ENCODE peak calls at places on chromosome 15, in six cellular contexts. T is activated CD8-positive, alpha-beta memory T cell treated with anti-CD3 and anti-CD28 coated beads, Interleukin-2, amount 50 U/mL, for 4 hours; S is activated T-helper 1 cell treated with Interleukin-2 at 50 U/mL for 16 hours; Y is frontal cortex; F is naive thymus-derived CD8-positive, alpha-beta T cell; Z is T-cell. W is an unnamed sample.

GRCh38 chr15:24919446-24919845 is 35.3 kb upstream of the SNRPN start:
- DNase-seq in Y (no peak), T (no peak), Z (no peak), F (no peak), S (no peak), W (no peak)

GRCh38 chr15:65033659-65034269 is 4.3 kb upstream of the MTFMT start:
- DNase-seq in T (no peak), Y (no peak), Z (no peak), S (no peak), F (peak), W (no peak)

GRCh38 chr15:71596672-71597071 is 213.7 kb upstream of the NR2E3 start:
- DNase-seq in S (no peak), F (no peak), Y (no peak), T (no peak), Z (no peak), W (no peak)

GRCh38 chr15:101078669-101079323 is 159.6 kb downstream of the LRRK1 start:
- DNase-seq in S (no peak), Z (no peak), Y (no peak), T (no peak), F (no peak), W (peak)

GRCh38 chr15:43420435-43420834 is 49.5 kb downstream of the TUBGCP4 start:
- DNase-seq in F (no peak), S (no peak), T (no peak), Y (no peak), Z (no peak), W (no peak)

GRCh38 chr15:70291696-70292510 is 194.2 kb upstream of the TLE3 start:
- DNase-seq in T (no peak), Z (no peak), F (no peak), Y (no peak), S (no peak), W (no peak)

GRCh38 chr15:76217029-76217866 is 94.0 kb downstream of the ETFA start:
- DNase-seq in T (no peak), S (no peak), Y (no peak), F (no peak), Z (no peak), W (no peak)

GRCh38 chr15:35725353-35725752 is 179.4 kb upstream of the DPH6 start:
- DNase-seq in S (no peak), Z (no peak), Y (no peak), T (no peak), F (no peak), W (no peak)

GRCh38 chr15:62935300-62936081 is 107.1 kb upstream of the TPM1 start:
- DNase-seq in T (no peak), F (no peak), Z (no peak), Y (no peak), S (no peak), W (no peak)

GRCh38 chr15:85646538-85647091 is 148.1 kb downstream of the KLHL25 start:
- DNase-seq in Z (peak), F (peak), Y (no peak), T (no peak), S (no peak), W (no peak)

GRCh38 chr15:99408236-99409096 is 157.2 kb downstream of the LRRC28 start:
- DNase-seq in Y (no peak), T (no peak), S (no peak), Z (no peak), F (no peak), W (no peak)

GRCh38 chr15:82128401-82129143 is 82.8 kb upstream of the MEX3B start:
- DNase-seq in Y (no peak), S (no peak), F (no peak), T (no peak), Z (no peak), W (no peak)

GRCh38 chr15:90210593-90210992 is 9.5 kb downstream of the SEMA4B start:
- DNase-seq in S (no peak), T (no peak), F (no peak), Z (no peak), Y (no peak), W (no peak)

GRCh38 chr15:98069256-98069655 is 108.8 kb downstream of the ARRDC4 start:
- DNase-seq in S (no peak), T (no peak), Z (no peak), Y (no peak), F (no peak), W (no peak)

GRCh38 chr15:65363306-65363705 is 14.5 kb downstream of the IGDCC3 start:
- DNase-seq in Z (no peak), T (no peak), F (no peak), S (no peak), Y (no peak), W (no peak)

GRCh38 chr15:29131336-29132109 is 138.1 kb downstream of the NSMCE3 start:
- DNase-seq in S (no peak), F (no peak), Z (no peak), Y (no peak), T (no peak), W (no peak)

GRCh38 chr15:48414015-48414414 is 82.8 kb downstream of the DUT start:
- DNase-seq in T (no peak), Y (no peak), S (no peak), F (no peak), Z (no peak), W (no peak)

GRCh38 chr15:92661961-92662360 is 6.4 kb upstream of the FAM174B start:
- DNase-seq in Z (no peak), F (no peak), Y (no peak), T (no peak), S (no peak), W (no peak)

GRCh38 chr15:75112848-75113492 is 88.7 kb upstream of the C15orf39 start:
- DNase-seq in T (no peak), Z (no peak), F (no peak), Y (no peak), S (no peak), W (peak)

GRCh38 chr15:89171136-89172072 is 50.0 kb downstream of the RLBP1 start:
- DNase-seq in Z (peak), Y (no peak), F (peak), T (peak), S (no peak), W (peak)

GRCh38 chr15:66153549-66154415 is 99.8 kb downstream of the MEGF11 start:
- DNase-seq in T (no peak), Z (no peak), S (no peak), Y (no peak), F (no peak), W (no peak)

GRCh38 chr15:63481105-63481810 is 23.1 kb upstream of the USP3 start:
- DNase-seq in Y (no peak), F (no peak), T (no peak), Z (no peak), S (no peak), W (no peak)

GRCh38 chr15:33994005-33994615 is 25.8 kb downstream of the CHRM5 start:
- DNase-seq in S (no peak), T (no peak), Z (no peak), Y (no peak), F (no peak), W (no peak)

GRCh38 chr15:101020451-101020850 is 101.3 kb downstream of the LRRK1 start:
- DNase-seq in T (no peak), S (no peak), F (no peak), Z (no peak), Y (no peak), W (no peak)

GRCh38 chr15:90160781-90161727 is 40.1 kb upstream of the SEMA4B start:
- DNase-seq in S (no peak), Z (no peak), F (no peak), Y (no peak), T (no peak), W (peak)

GRCh38 chr15:60423540-60423939 is 25.8 kb upstream of the ANXA2 start:
- DNase-seq in Z (no peak), S (no peak), T (no peak), F (no peak), Y (no peak), W (no peak)

GRCh38 chr15:51401872-51402517 is 60.5 kb downstream of the GLDN start:
- DNase-seq in F (no peak), Y (no peak), Z (no peak), S (no peak), T (no peak), W (peak)

GRCh38 chr15:88124199-88124598 is 132.3 kb downstream of the NTRK3 start:
- DNase-seq in Y (no peak), Z (no peak), F (no peak), S (no peak), T (no peak), W (no peak)

GRCh38 chr15:51038258-51039042 is 56.3 kb downstream of the TNFAIP8L3 start:
- DNase-seq in F (no peak), Z (no peak), S (no peak), Y (no peak), T (no peak), W (no peak)

GRCh38 chr15:77738441-77739437 is 106.0 kb upstream of the LINGO1 start:
- DNase-seq in T (no peak), Y (no peak), S (no peak), Z (no peak), F (no peak), W (no peak)

GRCh38 chr15:63157891-63158431 is 684 bp upstream of the RPS27L start:
- DNase-seq in Z (peak), T (no peak), S (no peak), Y (peak), F (no peak), W (peak)

GRCh38 chr15:68524753-68525584 is 53.8 kb upstream of the CORO2B start:
- DNase-seq in S (no peak), F (no peak), T (no peak), Y (no peak), Z (no peak), W (no peak)

GRCh38 chr15:100897201-100897872 is 17.7 kb downstream of the ALDH1A3 start:
- DNase-seq in S (no peak), F (no peak), Z (no peak), Y (no peak), T (no peak), W (no peak)

GRCh38 chr15:57758556-57758955 is 52.0 kb downstream of the POLR2M start:
- DNase-seq in Y (no peak), S (no peak), T (no peak), F (no peak), Z (no peak), W (no peak)

GRCh38 chr15:74041777-74042435 is 40.4 kb downstream of the GOLGA6A start:
- DNase-seq in Z (no peak), T (no peak), F (no peak), S (no peak), Y (no peak), W (no peak)

GRCh38 chr15:47987908-47988532 is 132.8 kb upstream of the SLC24A5 start:
- DNase-seq in Y (peak), Z (no peak), F (peak), S (no peak), T (no peak), W (peak)

W was measured in Peyer's patch.